ENCODE peak calls at places on chromosomes 11 and 22, in five cellular contexts. P, F, D, T and H are unnamed samples.

GRCh38 chr11:115776916-115777315 is 272.7 kb upstream of the CADM1 start:
- DNase-seq in P (no peak), F (no peak), D (no peak), T (no peak), H (no peak)

GRCh38 chr22:35463231-35463933 is 63.4 kb downstream of the MCM5 start:
- DNase-seq in P (no peak), F (no peak), D (no peak), T (no peak), H (no peak)

GRCh38 chr11:130776044-130776390 is 140.3 kb downstream of the SNX19 start:
- DNase-seq in P (no peak), F (no peak), D (no peak), T (no peak), H (no peak)

GRCh38 chr11:128424867-128425285 is 162.5 kb downstream of the ETS1 start:
- DNase-seq in P (no peak), F (no peak), D (peak; percentile 91), T (peak; percentile 38), H (no peak)

GRCh38 chr22:50527921-50528681 is 1.7 kb downstream of the TYMP start:
- DNase-seq in P (no peak), F (no peak), D (no peak), T (no peak), H (no peak)

GRCh38 chr11:101563166-101563565 is 20.6 kb downstream of the TRPC6 start:
- DNase-seq in P (no peak), F (no peak), D (no peak), T (no peak), H (no peak)

GRCh38 chr11:109929308-109929707 is 163.9 kb upstream of the ZC3H12C start:
- DNase-seq in P (no peak), F (no peak), D (no peak), T (no peak), H (no peak)

GRCh38 chr22:39665229-39665628 is 94.7 kb downstream of the CACNA1I start:
- DNase-seq in P (no peak), F (no peak), D (no peak), T (no peak), H (no peak)

GRCh38 chr11:13169709-13170108 is 107.9 kb upstream of the BMAL1 start:
- DNase-seq in P (peak; percentile 48), F (peak; percentile 90), D (no peak), T (no peak), H (no peak)

GRCh38 chr11:111148953-111149352 is 96.6 kb upstream of the POU2AF2 start:
- DNase-seq in P (no peak), F (peak; percentile 50), D (no peak), T (no peak), H (no peak)

GRCh38 chr11:113265343-113265742 is 49.0 kb upstream of the TTC12 start:
- DNase-seq in P (no peak), F (no peak), D (no peak), T (no peak), H (no peak)

GRCh38 chr11:70324354-70325115 is 54.0 kb downstream of the PPFIA1 start:
- DNase-seq in P (no peak), F (no peak), D (no peak), T (no peak), H (peak; percentile 78)

GRCh38 chr22:19105456-19105855 is 16.8 kb downstream of the DGCR2 start:
- DNase-seq in P (no peak), F (no peak), D (no peak), T (no peak), H (no peak)

GRCh38 chr11:35946766-35947165 is 2.9 kb downstream of the LDLRAD3 start:
- DNase-seq in P (no peak), F (no peak), D (no peak), T (no peak), H (no peak)

GRCh38 chr11:125315088-125315740 is 150.7 kb downstream of the PKNOX2 start:
- DNase-seq in P (no peak), F (no peak), D (no peak), T (no peak), H (no peak)

GRCh38 chr11:114610984-114611944 is 15.7 kb upstream of the NXPE4 start:
- DNase-seq in P (no peak), F (no peak), D (peak; percentile 7), T (no peak), H (no peak)

GRCh38 chr11:69641681-69642548 is 959 bp downstream of the CCND1 start:
- DNase-seq in P (no peak), F (no peak), D (peak; percentile 26), T (peak; percentile 30), H (no peak)

GRCh38 chr11:75966546-75967287 is 151.7 kb downstream of the UVRAG start:
- DNase-seq in P (peak; percentile 21), F (peak; percentile 70), D (no peak), T (no peak), H (peak; percentile 23)

GRCh38 chr11:89625171-89625570 is 84.9 kb upstream of the TRIM77 start:
- DNase-seq in P (no peak), F (no peak), D (no peak), T (no peak), H (no peak)

GRCh38 chr11:94845622-94846021 is 77.5 kb downstream of the AMOTL1 start:
- DNase-seq in P (no peak), F (peak; percentile 97), D (no peak), T (peak; percentile 67), H (no peak)

GRCh38 chr11:115421338-115422012 is 82.7 kb downstream of the CADM1 start:
- DNase-seq in P (no peak), F (no peak), D (no peak), T (no peak), H (no peak)

GRCh38 chr11:117180020-117180419 is 1.5 kb downstream of the SIDT2 start:
- DNase-seq in P (no peak), F (no peak), D (no peak), T (peak; percentile 19), H (peak; percentile 44)

GRCh38 chr11:8442301-8442700 is 151.7 kb downstream of the STK33 start:
- DNase-seq in P (no peak), F (no peak), D (no peak), T (no peak), H (no peak)

GRCh38 chr11:125935629-125936199 is 10.1 kb upstream of the VSIG10L2 start:
- DNase-seq in P (no peak), F (no peak), D (no peak), T (no peak), H (no peak)

GRCh38 chr22:40709752-40710413 is 30.6 kb downstream of the MCHR1 start:
- DNase-seq in P (no peak), F (no peak), D (no peak), T (no peak), H (no peak)

GRCh38 chr11:107969219-107969618 is 39.5 kb upstream of the CUL5 start:
- DNase-seq in P (peak; percentile 7), F (no peak), D (no peak), T (no peak), H (no peak)

GRCh38 chr22:30806391-30806861 is 111.8 kb downstream of the OSBP2 start:
- DNase-seq in P (peak; percentile 66), F (peak; percentile 85), D (no peak), T (no peak), H (no peak)

GRCh38 chr11:22635689-22636088 is 10.1 kb upstream of the FANCF start:
- DNase-seq in P (no peak), F (no peak), D (no peak), T (no peak), H (no peak)

DNA sequence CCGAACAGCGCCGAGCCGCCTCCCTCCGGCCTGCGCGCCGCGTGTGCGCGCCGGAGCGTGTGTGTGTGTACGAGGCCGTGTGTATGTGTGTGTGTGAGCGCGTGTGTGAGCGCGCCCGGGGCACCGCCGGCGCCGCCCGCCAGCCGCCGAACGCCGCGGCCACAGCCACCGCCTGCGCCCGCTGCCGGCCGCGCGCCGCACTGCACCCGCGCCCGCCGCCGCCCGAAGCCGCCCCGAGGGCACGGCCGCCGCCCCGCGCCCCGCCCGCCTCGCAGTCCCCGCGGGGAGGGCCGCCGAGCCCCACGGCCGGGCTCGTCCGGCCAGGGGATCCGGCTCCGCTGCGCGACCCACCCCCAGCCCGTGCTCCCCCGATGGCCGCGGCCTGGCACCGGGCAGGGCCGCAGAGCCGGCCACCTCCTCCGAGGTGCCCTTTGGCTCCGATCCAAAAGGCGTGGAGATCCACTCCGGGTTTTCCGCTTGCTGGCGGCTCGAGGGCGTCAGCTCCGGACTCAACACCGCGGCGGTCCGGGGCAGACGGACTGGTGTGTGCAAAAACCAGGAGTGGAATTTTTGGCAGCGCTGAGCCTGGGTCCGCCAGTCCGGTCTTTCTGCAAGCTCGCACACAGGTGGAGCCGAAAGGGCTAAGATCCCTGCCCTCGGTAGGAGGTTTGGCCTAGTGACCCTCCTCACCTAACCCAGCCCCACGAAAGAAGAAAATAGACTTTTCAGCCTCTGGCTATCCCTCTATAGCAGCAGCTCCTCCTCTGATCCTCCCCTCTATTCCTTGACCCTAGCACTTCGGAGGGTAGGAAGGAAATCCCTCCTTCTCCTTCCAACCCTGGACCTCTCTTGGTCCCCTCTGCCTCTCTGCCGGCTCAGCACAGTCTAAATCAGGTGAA is at the start of gene SYT7:
- DNase-seq in P (peak; percentile 94), F (peak; percentile 80), D (peak; percentile 98), T (peak; percentile 95), H (peak; percentile 96)
- TF ChIP-seq CTCF in P (no peak), F (no peak), D (no peak), T (peak; percentile 54), H (peak; percentile 55)

GRCh38 chr11:123006860-123007542 is 25.4 kb upstream of the BSX start:
- DNase-seq in P (no peak), F (no peak), D (no peak), T (no peak), H (no peak)

DNA sequence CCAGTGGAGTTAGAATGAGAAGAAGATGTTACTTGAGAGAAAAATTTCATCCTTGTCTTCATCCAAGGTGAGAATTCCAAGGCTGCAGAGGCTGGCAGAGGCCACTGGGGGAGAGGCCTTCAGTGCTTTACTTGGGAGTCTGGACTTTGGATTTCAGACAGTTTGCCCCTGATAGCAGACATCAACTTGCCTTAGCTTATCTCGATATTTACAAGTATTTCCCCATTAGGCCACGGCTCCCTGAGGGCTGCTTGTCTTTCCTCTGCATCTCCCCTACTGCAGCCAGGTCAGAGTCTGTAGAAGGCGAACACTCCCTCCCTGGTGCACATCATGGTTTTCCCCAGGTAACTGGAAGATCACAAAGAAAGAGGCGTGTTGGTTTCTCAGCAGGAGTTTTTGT is 29.9 kb upstream of the BSX start:
- DNase-seq in P (no peak), F (no peak), D (no peak), T (no peak), H (no peak)
- TF ChIP-seq CTCF in P (no peak), F (no peak), D (no peak), T (no peak), H (no peak)

GRCh38 chr11:40030867-40031266 is 1428.6 kb downstream of the LRRC4C start:
- DNase-seq in P (no peak), F (no peak), D (no peak), T (no peak), H (no peak)

GRCh38 chr11:40032331-40032730 is 1427.1 kb downstream of the LRRC4C start:
- DNase-seq in P (no peak), F (no peak), D (no peak), T (no peak), H (no peak)

GRCh38 chr11:40027737-40028136 is 1431.7 kb downstream of the LRRC4C start:
- DNase-seq in P (no peak), F (no peak), D (no peak), T (no peak), H (no peak)

GRCh38 chr11:40029406-40029805 is 1430.0 kb downstream of the LRRC4C start:
- DNase-seq in P (no peak), F (no peak), D (peak; percentile 23), T (no peak), H (no peak)
- TF ChIP-seq CTCF in P (no peak), F (no peak), D (no peak), T (no peak), H (no peak)

GRCh38 chr11:96185220-96185768 is 157.7 kb downstream of the MAML2 start:
- DNase-seq in P (no peak), F (no peak), D (no peak), T (no peak), H (peak; percentile 55)
- TF ChIP-seq CTCF in P (no peak), F (no peak), D (no peak), T (no peak), H (no peak)